ENCODE peak calls at places on chromosomes 16 and 17, in seven cellular contexts. K is adrenal gland; Z is breast epithelium; T is amniotic stem cell; Q is fibroblast of lung; B is stimulated activated CD8-positive, alpha-beta memory T cell treated with anti-CD3 and anti-CD28 coated beads, Interleukin-7, amount 100 ng/mL, for 1 hour; A is endodermal cell. U is an unnamed sample.

GRCh38 chr17:47952181-47953021 is 5.3 kb downstream of the PRR15L start:
- DNase-seq in B (no peak), K (no peak), A (peak), Q (no peak), Z (no peak), T (no peak), U (no peak)

GRCh38 chr16:89325861-89326471 is 108.5 kb downstream of the ZNF778 start:
- DNase-seq in Z (no peak), Q (peak), T (peak), B (no peak), K (peak), A (no peak), U (peak)

GRCh38 chr16:19136549-19137196 is 22.9 kb downstream of the ITPRIPL2 start:
- DNase-seq in Z (no peak), A (no peak), T (no peak), K (peak), Q (peak), B (no peak), U (peak)

GRCh38 chr17:74807925-74808324 is 31.8 kb upstream of the NAT9 start:
- DNase-seq in K (no peak), T (no peak), B (no peak), Q (peak), A (no peak), Z (no peak), U (no peak)

GRCh38 chr16:30458561-30459394 is 13.1 kb upstream of the SEPHS2 start:
- DNase-seq in T (no peak), Z (no peak), A (no peak), Q (no peak), K (no peak), B (peak), U (no peak)

GRCh38 chr17:72373910-72374741 is 253.3 kb downstream of the SOX9 start:
- DNase-seq in Q (no peak), K (no peak), A (no peak), Z (no peak), T (no peak), B (no peak), U (peak)

GRCh38 chr16:84778720-84779119 is 41.1 kb upstream of the CRISPLD2 start:
- DNase-seq in B (no peak), T (no peak), Q (no peak), K (no peak), Z (no peak), A (no peak), U (no peak)

GRCh38 chr17:32102697-32103096 is 39.6 kb upstream of the RHOT1 start:
- DNase-seq in A (peak), Z (no peak), Q (no peak), K (no peak), B (no peak), T (no peak), U (no peak)

GRCh38 chr16:88063201-88063773 is 112.1 kb downstream of the BANP start:
- DNase-seq in B (no peak), K (no peak), T (peak), Z (no peak), Q (peak), A (no peak), U (peak)

GRCh38 chr16:58026139-58026704 is 668 bp downstream of the MMP15 start:
- DNase-seq in Z (no peak), K (peak), T (no peak), A (peak), Q (peak), B (no peak), U (peak)

GRCh38 chr16:10817963-10818941 is at the start of gene TVP23A:
- DNase-seq in B (no peak), Q (no peak), Z (no peak), A (peak), K (no peak), T (no peak), U (no peak)

GRCh38 chr16:49282690-49283375 is 1.2 kb upstream of the CBLN1 start:
- DNase-seq in A (peak), B (no peak), T (no peak), Z (no peak), K (no peak), Q (no peak), U (no peak)

GRCh38 chr16:66617728-66618127 is 13.2 kb downstream of the CMTM3 start:
- DNase-seq in B (no peak), Q (no peak), K (no peak), T (no peak), Z (no peak), A (no peak), U (no peak)

GRCh38 chr16:56849690-56850680 is 15.0 kb upstream of the SLC12A3 start:
- DNase-seq in K (no peak), A (no peak), T (no peak), Z (peak), Q (peak), B (no peak), U (no peak)

GRCh38 chr17:13940858-13941665 is 128.2 kb upstream of the COX10 start:
- DNase-seq in Z (no peak), A (peak), T (no peak), K (no peak), Q (peak), B (no peak), U (peak)

GRCh38 chr17:17942846-17943245 is 29.4 kb downstream of the TOM1L2 start:
- DNase-seq in B (no peak), K (no peak), A (no peak), T (no peak), Q (peak), Z (no peak), U (peak)

GRCh38 chr17:9968881-9969280 is 63.8 kb upstream of the RCVRN start:
- DNase-seq in T (no peak), A (no peak), Z (no peak), K (no peak), Q (peak), B (no peak), U (no peak)

GRCh38 chr16:49868164-49868668 is 12.3 kb upstream of the ZNF423 start:
- DNase-seq in Z (no peak), B (no peak), T (no peak), A (no peak), K (no peak), Q (no peak), U (no peak)

GRCh38 chr17:4499431-4500187 is 928 bp downstream of the SPNS2 start:
- DNase-seq in K (no peak), A (peak), T (no peak), Q (no peak), B (no peak), Z (no peak), U (peak)

GRCh38 chr16:79811541-79811940 is 211.0 kb upstream of the MAF start:
- DNase-seq in K (no peak), T (no peak), Z (no peak), B (no peak), A (no peak), Q (peak), U (no peak)

GRCh38 chr17:77863814-77864161 is 94.7 kb upstream of the TNRC6C start:
- DNase-seq in B (no peak), K (no peak), T (no peak), A (peak), Z (no peak), Q (no peak), U (no peak)

GRCh38 chr16:87570938-87571867 is 31.1 kb upstream of the JPH3 start:
- DNase-seq in Q (peak), K (peak), B (no peak), A (peak), Z (peak), T (no peak), U (peak)

GRCh38 chr16:70600730-70601129 is 45.6 kb upstream of the IL34 start:
- DNase-seq in Z (no peak), B (no peak), Q (no peak), T (no peak), A (no peak), K (no peak), U (no peak)

GRCh38 chr16:66127459-66128362 is 238.8 kb upstream of the CDH5 start:
- DNase-seq in K (peak), B (no peak), Q (no peak), T (no peak), A (peak), Z (no peak), U (no peak)

GRCh38 chr17:37107406-37108083 is 158.8 kb downstream of the AATF start:
- DNase-seq in K (peak), Z (peak), Q (peak), T (no peak), A (peak), B (no peak), U (no peak)

GRCh38 chr17:79534851-79535727 is 75.8 kb downstream of the RBFOX3 start:
- DNase-seq in A (no peak), T (no peak), Q (no peak), K (no peak), Z (no peak), B (no peak), U (no peak)

GRCh38 chr16:8934601-8935000 is 29.1 kb downstream of the USP7 start:
- DNase-seq in A (no peak), Z (no peak), T (no peak), K (no peak), Q (no peak), B (no peak), U (no peak)

GRCh38 chr16:89170346-89171215 is 967 bp upstream of the CDH15 start:
- DNase-seq in A (peak), Z (no peak), B (no peak), K (no peak), T (no peak), Q (no peak), U (no peak)

GRCh38 chr17:81486174-81486810 is 26.3 kb downstream of the ACTG1 start:
- DNase-seq in B (no peak), Z (no peak), K (no peak), Q (no peak), A (no peak), T (no peak), U (no peak)

GRCh38 chr17:57519199-57519598 is 225.9 kb downstream of the CCDC182 start:
- DNase-seq in Z (no peak), B (no peak), A (peak), K (no peak), T (peak), Q (peak), U (no peak)

U was measured in HCEC 1CT.